ENCODE peak calls at places on chromosome 20, in seven cellular contexts. H, A, X, M, R, S and O are unnamed samples.

GRCh38 chr20:53141651-53142050 is 169.5 kb downstream of the TSHZ2 start:
- DNase-seq in H (no peak), M (no peak), A (no peak), S (no peak), R (no peak), X (no peak), O (no peak)

GRCh38 chr20:25024171-25024570 is 31.6 kb upstream of the APMAP start:
- DNase-seq in A (no peak), X (no peak), H (peak), S (no peak), R (no peak), M (peak), O (no peak)

GRCh38 chr20:6819599-6819998 is 52.1 kb downstream of the BMP2 start:
- DNase-seq in R (no peak), H (no peak), A (no peak), S (no peak), M (no peak), X (no peak), O (no peak)

GRCh38 chr20:61385316-61385715 is 133.3 kb downstream of the CDH4 start:
- DNase-seq in X (no peak), A (no peak), H (no peak), M (no peak), R (no peak), S (peak), O (no peak)

GRCh38 chr20:2042400-2042799 is 48.5 kb upstream of the PDYN start:
- DNase-seq in A (no peak), H (no peak), M (no peak), S (peak), X (no peak), R (peak), O (no peak)

GRCh38 chr20:36932476-36933426 is 18.8 kb downstream of the SAMHD1 start:
- DNase-seq in A (no peak), X (no peak), S (no peak), M (peak), R (peak), H (peak), O (no peak)

GRCh38 chr20:6768228-6769185 is 1.0 kb downstream of the BMP2 start:
- DNase-seq in M (peak), H (peak), R (peak), S (no peak), A (no peak), X (no peak), O (no peak)

GRCh38 chr20:2236266-2236665 is 59.5 kb upstream of the TGM3 start:
- DNase-seq in X (no peak), S (no peak), M (no peak), R (no peak), H (no peak), A (no peak), O (no peak)

GRCh38 chr20:17664025-17664638 is 17.9 kb downstream of the RRBP1 start:
- DNase-seq in R (no peak), X (no peak), S (no peak), M (peak), H (no peak), A (no peak), O (no peak)

GRCh38 chr20:60221593-60221992 is 263.4 kb downstream of the CDH26 start:
- DNase-seq in X (no peak), M (no peak), H (no peak), R (no peak), S (no peak), A (no peak), O (peak)

GRCh38 chr20:53161473-53161872 is 189.3 kb downstream of the TSHZ2 start:
- DNase-seq in S (no peak), X (no peak), H (no peak), R (no peak), M (no peak), A (no peak), O (no peak)

GRCh38 chr20:24986436-24987015 is 6.0 kb downstream of the APMAP start:
- DNase-seq in M (no peak), A (no peak), X (no peak), H (peak), R (no peak), S (no peak), O (peak)

GRCh38 chr20:49813305-49813974 is 812 bp downstream of the SLC9A8 start:
- DNase-seq in S (no peak), H (no peak), M (no peak), X (no peak), R (no peak), A (no peak), O (no peak)

GRCh38 chr20:58081842-58082241 is 146.6 kb downstream of the ANKRD60 start:
- DNase-seq in A (no peak), S (no peak), M (no peak), R (peak), X (no peak), H (no peak), O (no peak)

GRCh38 chr20:62602550-62602949 is 39.8 kb upstream of the SLCO4A1 start:
- DNase-seq in M (peak), S (no peak), H (peak), X (peak), A (no peak), R (no peak), O (no peak)

GRCh38 chr20:52895662-52896061 is 76.5 kb upstream of the TSHZ2 start:
- DNase-seq in R (no peak), H (no peak), A (no peak), S (no peak), M (no peak), X (no peak), O (no peak)

GRCh38 chr20:53901064-53901463 is 169.3 kb downstream of the BCAS1 start:
- DNase-seq in M (no peak), A (no peak), S (no peak), H (no peak), X (no peak), R (peak), O (no peak)